ENCODE peak calls at places on chromosomes 3 and 15, in four cellular contexts. C, J, P and W are unnamed samples.

GRCh38 chr15:94312946-94313345 is 81.6 kb downstream of the MCTP2 start:
- DNase-seq in C (no peak), J (no peak), P (no peak), W (no peak)

GRCh38 chr3:171348121-171348520 is 112.1 kb downstream of the TNIK start:
- DNase-seq in C (no peak), J (no peak), P (no peak), W (no peak)

GRCh38 chr15:38038659-38039442 is 104.4 kb downstream of the TMCO5A start:
- DNase-seq in C (no peak), J (no peak), P (no peak), W (no peak)

GRCh38 chr3:42802876-42803799 is 1.2 kb downstream of the HIGD1A start:
- DNase-seq in C (peak), J (peak), P (peak), W (no peak)

GRCh38 chr3:110810356-110810755 is 261.3 kb upstream of the NECTIN3 start:
- DNase-seq in C (no peak), J (no peak), P (no peak), W (no peak)

GRCh38 chr3:19739504-19739903 is 194.5 kb downstream of the EFHB start:
- DNase-seq in C (no peak), J (no peak), P (no peak), W (no peak)

GRCh38 chr15:60618206-60618605 is 139.3 kb upstream of the ICE2 start:
- DNase-seq in C (no peak), J (no peak), P (no peak), W (no peak)

GRCh38 chr3:159091936-159092335 is 290.1 kb downstream of the MFSD1 start:
- DNase-seq in C (no peak), J (no peak), P (no peak), W (no peak)

GRCh38 chr3:132916096-132916495 is 122.1 kb upstream of the TMEM108 start:
- DNase-seq in C (no peak), J (no peak), P (no peak), W (no peak)

GRCh38 chr3:184181596-184181995 is 4.4 kb upstream of the ABCF3 start:
- DNase-seq in C (no peak), J (no peak), P (no peak), W (no peak)

GRCh38 chr3:37458162-37458895 is 283.9 kb upstream of the LRRFIP2 start:
- DNase-seq in C (no peak), J (no peak), P (no peak), W (no peak)

GRCh38 chr15:62244762-62245161 is 79.7 kb upstream of the C2CD4B start:
- DNase-seq in C (no peak), J (no peak), P (no peak), W (no peak)

GRCh38 chr3:131047582-131047981 is 20.9 kb downstream of the NEK11 start:
- DNase-seq in C (no peak), J (peak), P (no peak), W (no peak)

GRCh38 chr3:196287066-196287404 is 491 bp downstream of the PCYT1A start:
- DNase-seq in C (no peak), J (no peak), P (no peak), W (no peak)

GRCh38 chr15:79179108-79179561 is 88.6 kb upstream of the RASGRF1 start:
- DNase-seq in C (peak), J (peak), P (no peak), W (no peak)
- TF ChIP-seq SIN3A in C (peak), J (peak), P (no peak), W (peak)

DNA sequence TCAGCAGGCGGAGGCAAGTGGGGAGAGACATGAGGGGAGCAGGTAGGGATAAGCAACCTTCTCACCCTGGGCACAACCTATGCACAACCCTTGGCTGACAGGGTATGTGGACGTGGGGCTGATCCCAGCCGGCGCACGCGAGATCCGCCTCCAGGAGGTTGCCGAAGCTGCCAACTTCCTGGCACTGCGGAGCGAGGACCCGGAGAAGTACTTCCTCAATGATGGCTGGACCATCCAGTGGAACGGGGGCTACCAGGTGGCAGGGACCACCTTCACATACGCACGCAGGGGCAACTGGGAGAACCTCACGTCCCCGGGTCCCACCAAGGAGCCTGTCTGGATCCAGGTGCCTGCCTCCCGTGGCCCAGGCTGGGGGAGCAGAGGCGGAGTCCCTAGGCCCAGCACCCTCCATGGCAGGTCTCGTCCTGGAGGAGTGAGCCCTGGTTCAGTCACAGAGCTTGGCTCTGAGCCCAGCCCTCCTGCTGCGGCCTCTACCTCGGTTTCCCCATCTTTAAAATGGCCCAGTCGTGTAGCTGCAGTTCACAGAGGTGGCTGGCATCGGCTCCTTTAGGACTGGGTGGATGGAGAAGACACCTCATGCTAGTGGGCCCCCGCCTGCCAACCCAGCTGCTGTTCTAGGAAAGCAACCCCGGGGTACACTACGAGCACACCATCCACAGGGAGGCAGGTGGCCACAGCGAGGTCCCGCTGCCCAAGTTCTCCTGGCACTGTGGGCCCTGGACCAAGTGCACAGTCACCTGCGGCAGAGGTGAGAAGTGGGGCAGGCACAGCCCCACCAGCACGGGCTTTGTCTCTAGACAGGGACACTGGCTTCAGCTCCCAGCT is 96.0 kb downstream of the TBC1D2B start:
- DNase-seq in C (no peak), J (no peak), P (no peak), W (no peak)
- TF ChIP-seq ELF1 in C (no peak), J (no peak), P (no peak), W (no peak)

GRCh38 chr3:46978381-46978780 is 1.1 kb upstream of the NBEAL2 start:
- DNase-seq in C (no peak), J (no peak), P (no peak), W (no peak)
- TF ChIP-seq SIN3A in C (no peak), J (no peak), P (no peak), W (no peak)

GRCh38 chr3:179410317-179410716 is 41.0 kb downstream of the GNB4 start:
- DNase-seq in C (no peak), J (no peak), P (no peak), W (no peak)
- TF ChIP-seq ELF1 in C (no peak), J (no peak), P (no peak), W (no peak)

DNA sequence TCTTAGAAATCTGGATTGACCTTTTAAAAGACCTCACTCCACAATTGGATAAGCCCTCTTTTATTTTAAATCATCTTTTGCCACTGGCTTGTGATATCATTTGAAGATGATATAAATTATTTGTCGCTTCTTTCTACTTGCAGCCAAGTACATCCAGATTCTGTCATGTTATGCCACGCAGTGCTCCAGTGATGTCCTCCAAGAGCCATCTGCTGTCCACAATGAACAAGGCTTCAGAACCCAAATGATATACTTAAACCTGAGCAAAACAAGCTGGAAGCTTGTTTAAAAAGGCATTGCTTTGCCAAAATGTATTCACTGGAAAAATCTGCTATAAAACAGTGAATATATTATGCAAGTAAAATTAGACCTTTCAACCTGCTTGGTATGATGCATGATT is 58.8 kb upstream of the ARL6 start:
- DNase-seq in C (no peak), J (no peak), P (no peak), W (no peak)
- TF ChIP-seq SIN3A in C (no peak), J (no peak), P (no peak), W (no peak)

GRCh38 chr15:33310481-33311311 is at the start of gene RYR3:
- DNase-seq in C (no peak), J (no peak), P (peak), W (no peak)
- TF ChIP-seq ELF1 in C (no peak), J (no peak), P (no peak), W (no peak)